ENCODE peak calls at places on chromosomes 5 and 9, in five cellular contexts. M, J, I, B and S are unnamed samples.

GRCh38 chr9:86682240-86682639 is 265.1 kb downstream of the GAS1 start:
- DNase-seq in M (no peak), J (no peak), I (no peak), B (no peak), S (no peak)

GRCh38 chr9:129289131-129289731 is 111.2 kb upstream of the IER5L start:
- DNase-seq in M (no peak), J (no peak), I (peak), B (no peak), S (no peak)

GRCh38 chr9:115395511-115396021 is 277.6 kb upstream of the TNC start:
- DNase-seq in M (no peak), J (no peak), I (peak), B (no peak), S (no peak)

GRCh38 chr5:132460835-132461230 is 29.7 kb downstream of the IRF1 start:
- DNase-seq in M (no peak), J (no peak), I (no peak), B (no peak), S (no peak)

GRCh38 chr9:83431470-83432060 is 106.6 kb downstream of the FRMD3 start:
- DNase-seq in M (no peak), J (no peak), I (peak), B (no peak), S (no peak)

GRCh38 chr5:173792781-173793547 is 95.2 kb upstream of the CPEB4 start:
- DNase-seq in M (no peak), J (no peak), I (no peak), B (no peak), S (no peak)

GRCh38 chr5:172453206-172453985 is 929 bp downstream of the SH3PXD2B start:
- DNase-seq in M (no peak), J (no peak), I (peak), B (no peak), S (no peak)

GRCh38 chr5:139574641-139575312 is 13.6 kb downstream of the UBE2D2 start:
- DNase-seq in M (peak), J (no peak), I (no peak), B (no peak), S (no peak)

GRCh38 chr9:8259028-8259427 is 459.4 kb upstream of the DMAC1 start:
- DNase-seq in M (no peak), J (no peak), I (no peak), B (no peak), S (no peak)

GRCh38 chr5:114101153-114101552 is 260.7 kb upstream of the KCNN2 start:
- DNase-seq in M (peak), J (no peak), I (no peak), B (no peak), S (no peak)

GRCh38 chr9:81125446-81126092 is 563.8 kb downstream of the TLE1 start:
- DNase-seq in M (no peak), J (no peak), I (no peak), B (no peak), S (peak)

GRCh38 chr5:24183941-24184340 is 460.8 kb downstream of the CDH10 start:
- DNase-seq in M (peak), J (no peak), I (no peak), B (no peak), S (no peak)

GRCh38 chr5:50963647-50964584 is 297.5 kb downstream of the PARP8 start:
- DNase-seq in M (no peak), J (no peak), I (peak), B (no peak), S (no peak)

GRCh38 chr5:173925449-173926071 is 37.4 kb downstream of the CPEB4 start:
- DNase-seq in M (peak), J (no peak), I (no peak), B (peak), S (peak)

GRCh38 chr5:33261305-33261704 is 179.5 kb upstream of the TARS1 start:
- DNase-seq in M (peak), J (no peak), I (no peak), B (no peak), S (no peak)

GRCh38 chr5:109936091-109936490 is 246.4 kb downstream of the MAN2A1 start:
- DNase-seq in M (no peak), J (no peak), I (no peak), B (no peak), S (no peak)